ENCODE peak calls at places on chromosomes 13 and 19, in six cellular contexts. One of them, this sample, is unnamed.

GRCh38 chr19:31698352-31698751 is 349.1 kb upstream of the TSHZ3 start:
- DNase-seq in heart left ventricle: no peak
- DNase-seq in breast epithelium: no peak
- DNase-seq in aorta: no peak
- DNase-seq in ovary: no peak
- DNase-seq in left lung: no peak
- DNase-seq in this sample: no peak

GRCh38 chr13:113837554-113838355 is 26.1 kb downstream of the GAS6 start:
- DNase-seq in heart left ventricle: peak; percentile 95
- DNase-seq in breast epithelium: peak; percentile 96
- DNase-seq in aorta: peak; percentile 98
- DNase-seq in ovary: peak; percentile 96
- DNase-seq in left lung: peak; percentile 90
- DNase-seq in this sample: peak; percentile 89

GRCh38 chr19:38020331-38020730 is 113.3 kb downstream of the SIPA1L3 start:
- DNase-seq in heart left ventricle: no peak
- DNase-seq in breast epithelium: no peak
- DNase-seq in aorta: no peak
- DNase-seq in ovary: no peak
- DNase-seq in left lung: no peak
- DNase-seq in this sample: no peak

GRCh38 chr13:51869921-51870320 is 8.2 kb downstream of the CCDC70 start:
- DNase-seq in heart left ventricle: no peak
- DNase-seq in breast epithelium: no peak
- DNase-seq in aorta: no peak
- DNase-seq in ovary: no peak
- DNase-seq in left lung: no peak
- DNase-seq in this sample: no peak

GRCh38 chr13:38970380-38971051 is 20.1 kb downstream of the STOML3 start:
- DNase-seq in heart left ventricle: no peak
- DNase-seq in breast epithelium: no peak
- DNase-seq in aorta: no peak
- DNase-seq in ovary: no peak
- DNase-seq in left lung: no peak
- DNase-seq in this sample: no peak

GRCh38 chr19:46944918-46945628 is 74.6 kb upstream of the NPAS1 start:
- DNase-seq in heart left ventricle: peak; percentile 75
- DNase-seq in breast epithelium: peak; percentile 34
- DNase-seq in aorta: peak; percentile 89
- DNase-seq in ovary: peak; percentile 56
- DNase-seq in left lung: no peak
- DNase-seq in this sample: no peak

GRCh38 chr13:35210234-35210633 is 266.3 kb downstream of the MAB21L1 start:
- DNase-seq in heart left ventricle: no peak
- DNase-seq in breast epithelium: no peak
- DNase-seq in aorta: no peak
- DNase-seq in ovary: no peak
- DNase-seq in left lung: no peak
- DNase-seq in this sample: no peak

GRCh38 chr19:45766919-45767346 is 2.1 kb downstream of the SIX5 start:
- DNase-seq in heart left ventricle: peak; percentile 69
- DNase-seq in breast epithelium: no peak
- DNase-seq in aorta: peak; percentile 85
- DNase-seq in ovary: peak; percentile 73
- DNase-seq in left lung: peak; percentile 81
- DNase-seq in this sample: no peak

GRCh38 chr19:3302755-3303154 is 63.6 kb upstream of the NFIC start:
- DNase-seq in heart left ventricle: no peak
- DNase-seq in breast epithelium: no peak
- DNase-seq in aorta: no peak
- DNase-seq in ovary: no peak
- DNase-seq in left lung: no peak
- DNase-seq in this sample: no peak

GRCh38 chr19:5789886-5790572 is 934 bp downstream of the DUS3L start:
- DNase-seq in heart left ventricle: no peak
- DNase-seq in breast epithelium: peak; percentile 34
- DNase-seq in aorta: no peak
- DNase-seq in ovary: no peak
- DNase-seq in left lung: no peak
- DNase-seq in this sample: no peak

GRCh38 chr13:21328201-21328600 is 130.9 kb downstream of the ZDHHC20 start:
- DNase-seq in heart left ventricle: no peak
- DNase-seq in breast epithelium: no peak
- DNase-seq in aorta: no peak
- DNase-seq in ovary: no peak
- DNase-seq in left lung: no peak
- DNase-seq in this sample: no peak

GRCh38 chr13:41506312-41506711 is 49.0 kb downstream of the RGCC start:
- DNase-seq in heart left ventricle: no peak
- DNase-seq in breast epithelium: no peak
- DNase-seq in aorta: no peak
- DNase-seq in ovary: no peak
- DNase-seq in left lung: no peak
- DNase-seq in this sample: no peak

GRCh38 chr13:31719214-31719613 is 20.1 kb upstream of the RXFP2 start:
- DNase-seq in heart left ventricle: no peak
- DNase-seq in breast epithelium: no peak
- DNase-seq in aorta: no peak
- DNase-seq in ovary: no peak
- DNase-seq in left lung: no peak
- DNase-seq in this sample: no peak

GRCh38 chr19:42059196-42059595 is 10.8 kb downstream of the GRIK5 start:
- DNase-seq in heart left ventricle: no peak
- DNase-seq in breast epithelium: no peak
- DNase-seq in aorta: no peak
- DNase-seq in ovary: no peak
- DNase-seq in left lung: peak; percentile 29
- DNase-seq in this sample: no peak

GRCh38 chr13:35826626-35827254 is 304.4 kb downstream of the DCLK1 start:
- DNase-seq in heart left ventricle: no peak
- DNase-seq in breast epithelium: no peak
- DNase-seq in aorta: no peak
- DNase-seq in ovary: no peak
- DNase-seq in left lung: no peak
- DNase-seq in this sample: no peak

GRCh38 chr13:30373727-30374126 is 48.6 kb upstream of the UBE2L5 start:
- DNase-seq in heart left ventricle: no peak
- DNase-seq in breast epithelium: no peak
- DNase-seq in aorta: no peak
- DNase-seq in ovary: no peak
- DNase-seq in left lung: no peak
- DNase-seq in this sample: no peak

GRCh38 chr13:44575741-44576395 is at the start of gene TSC22D1:
- DNase-seq in heart left ventricle: peak; percentile 72
- DNase-seq in breast epithelium: no peak
- DNase-seq in aorta: peak; percentile 83
- DNase-seq in ovary: peak; percentile 43
- DNase-seq in left lung: peak; percentile 84
- DNase-seq in this sample: peak; percentile 55

GRCh38 chr13:27161980-27162379 is 9.6 kb downstream of the USP12 start:
- DNase-seq in heart left ventricle: no peak
- DNase-seq in breast epithelium: no peak
- DNase-seq in aorta: no peak
- DNase-seq in ovary: no peak
- DNase-seq in left lung: no peak
- DNase-seq in this sample: no peak

GRCh38 chr13:94188173-94188869 is 291.2 kb downstream of the DCT start:
- DNase-seq in heart left ventricle: no peak
- DNase-seq in breast epithelium: no peak
- DNase-seq in aorta: no peak
- DNase-seq in ovary: no peak
- DNase-seq in left lung: no peak
- DNase-seq in this sample: no peak

GRCh38 chr13:92578358-92578757 is 648.2 kb upstream of the GPC6 start:
- DNase-seq in heart left ventricle: no peak
- DNase-seq in breast epithelium: no peak
- DNase-seq in aorta: no peak
- DNase-seq in ovary: no peak
- DNase-seq in left lung: no peak
- DNase-seq in this sample: no peak

GRCh38 chr13:102951808-102952207 is 106.0 kb downstream of the ERCC5 start:
- DNase-seq in heart left ventricle: no peak
- DNase-seq in breast epithelium: no peak
- DNase-seq in aorta: no peak
- DNase-seq in ovary: no peak
- DNase-seq in left lung: no peak
- DNase-seq in this sample: no peak

GRCh38 chr13:93145199-93145598 is 81.4 kb upstream of the GPC6 start:
- DNase-seq in heart left ventricle: no peak
- DNase-seq in breast epithelium: no peak
- DNase-seq in aorta: no peak
- DNase-seq in ovary: no peak
- DNase-seq in left lung: no peak
- DNase-seq in this sample: no peak

GRCh38 chr13:26759156-26759906 is 1.3 kb downstream of the GPR12 start:
- DNase-seq in heart left ventricle: no peak
- DNase-seq in breast epithelium: no peak
- DNase-seq in aorta: no peak
- DNase-seq in ovary: no peak
- DNase-seq in left lung: no peak
- DNase-seq in this sample: no peak

GRCh38 chr19:7934766-7935165 is 8.7 kb downstream of the TIMM44 start:
- DNase-seq in heart left ventricle: no peak
- DNase-seq in breast epithelium: no peak
- DNase-seq in aorta: no peak
- DNase-seq in ovary: no peak
- DNase-seq in left lung: peak; percentile 57
- DNase-seq in this sample: no peak

GRCh38 chr13:43693639-43694038 is 93.1 kb downstream of the ENOX1 start:
- DNase-seq in heart left ventricle: no peak
- DNase-seq in breast epithelium: no peak
- DNase-seq in aorta: no peak
- DNase-seq in ovary: no peak
- DNase-seq in left lung: no peak
- DNase-seq in this sample: no peak

GRCh38 chr19:45790942-45791341 is 1.7 kb downstream of the DMWD start:
- DNase-seq in heart left ventricle: no peak
- DNase-seq in breast epithelium: no peak
- DNase-seq in aorta: no peak
- DNase-seq in ovary: no peak
- DNase-seq in left lung: no peak
- DNase-seq in this sample: no peak

GRCh38 chr13:38902551-38902950 is 88.1 kb downstream of the STOML3 start:
- DNase-seq in heart left ventricle: no peak
- DNase-seq in breast epithelium: no peak
- DNase-seq in aorta: no peak
- DNase-seq in ovary: no peak
- DNase-seq in left lung: no peak
- DNase-seq in this sample: no peak

GRCh38 chr19:52198678-52199077 is 8.8 kb downstream of the PPP2R1A start:
- DNase-seq in heart left ventricle: no peak
- DNase-seq in breast epithelium: no peak
- DNase-seq in aorta: no peak
- DNase-seq in ovary: no peak
- DNase-seq in left lung: no peak
- DNase-seq in this sample: no peak

DNA sequence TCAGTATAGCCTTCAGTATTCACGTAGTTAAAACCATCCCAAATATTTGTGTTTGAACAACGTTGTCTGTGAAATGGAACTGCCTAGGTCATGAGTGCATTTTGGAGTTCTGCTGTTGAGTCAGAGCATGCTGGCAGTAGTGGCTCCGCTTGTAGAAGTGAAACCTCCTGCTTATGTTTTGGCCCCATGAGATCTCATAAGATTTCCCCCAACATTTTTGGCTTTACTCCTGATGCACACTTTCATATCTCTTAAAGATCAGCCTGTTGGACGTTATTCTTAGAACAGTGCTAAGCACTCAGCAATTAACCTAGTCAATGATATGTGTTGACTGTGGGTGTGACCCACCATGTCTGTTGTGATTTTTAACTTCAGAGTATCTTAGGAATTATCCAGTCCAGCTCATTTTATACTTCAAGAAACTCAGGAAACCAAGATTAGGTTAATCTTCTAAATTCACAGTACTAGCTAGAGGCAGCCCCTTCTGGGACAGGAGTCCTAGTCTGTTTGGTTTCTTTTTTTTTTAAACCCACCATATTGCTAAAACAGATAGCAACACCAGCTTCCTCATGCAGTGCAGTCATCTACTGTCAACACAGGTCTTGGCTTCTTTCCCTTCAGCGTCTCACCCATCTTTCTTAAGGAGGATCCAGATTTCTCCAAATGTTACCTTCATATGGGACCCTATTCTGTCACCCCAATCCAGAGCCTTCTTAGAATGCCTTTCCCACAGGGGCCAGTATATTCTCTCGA is 26.2 kb downstream of the RAP2A start:
- DNase-seq in heart left ventricle: no peak
- DNase-seq in breast epithelium: no peak
- DNase-seq in aorta: no peak
- DNase-seq in ovary: no peak
- DNase-seq in left lung: no peak
- DNase-seq in this sample: no peak
- H3K27ac ChIP-seq in heart left ventricle: no peak overlapping the region
- H3K27ac ChIP-seq in breast epithelium: no peak overlapping the region
- H3K27ac ChIP-seq in aorta: no peak overlapping the region
- H3K27ac ChIP-seq in ovary: no peak overlapping the region
- H3K27ac ChIP-seq in left lung: no peak overlapping the region
- H3K27ac ChIP-seq in this sample: no peak overlapping the region

GRCh38 chr19:11324748-11325389 is 14.6 kb downstream of the RAB3D start:
- DNase-seq in heart left ventricle: no peak
- DNase-seq in breast epithelium: no peak
- DNase-seq in aorta: no peak
- DNase-seq in ovary: peak; percentile 37
- DNase-seq in left lung: peak; percentile 72
- DNase-seq in this sample: no peak
- H3K27ac ChIP-seq in heart left ventricle: peak overlapping the region; percentile 81
- H3K27ac ChIP-seq in breast epithelium: peak overlapping the region; percentile 85
- H3K27ac ChIP-seq in aorta: no peak overlapping the region
- H3K27ac ChIP-seq in ovary: peak overlapping the region; percentile 64
- H3K27ac ChIP-seq in left lung: peak overlapping the region; percentile 94
- H3K27ac ChIP-seq in this sample: peak overlapping the region; percentile 65

GRCh38 chr19:1410789-1411188 is 3.4 kb downstream of the DAZAP1 start:
- DNase-seq in heart left ventricle: no peak
- DNase-seq in breast epithelium: no peak
- DNase-seq in aorta: no peak
- DNase-seq in ovary: no peak
- DNase-seq in left lung: peak; percentile 69
- DNase-seq in this sample: no peak
- H3K27ac ChIP-seq in heart left ventricle: peak overlapping the region; percentile 64
- H3K27ac ChIP-seq in breast epithelium: peak overlapping the region; percentile 98
- H3K27ac ChIP-seq in aorta: no peak overlapping the region
- H3K27ac ChIP-seq in ovary: no peak overlapping the region
- H3K27ac ChIP-seq in left lung: peak overlapping the region; percentile 63
- H3K27ac ChIP-seq in this sample: peak overlapping the region; percentile 93

DNA sequence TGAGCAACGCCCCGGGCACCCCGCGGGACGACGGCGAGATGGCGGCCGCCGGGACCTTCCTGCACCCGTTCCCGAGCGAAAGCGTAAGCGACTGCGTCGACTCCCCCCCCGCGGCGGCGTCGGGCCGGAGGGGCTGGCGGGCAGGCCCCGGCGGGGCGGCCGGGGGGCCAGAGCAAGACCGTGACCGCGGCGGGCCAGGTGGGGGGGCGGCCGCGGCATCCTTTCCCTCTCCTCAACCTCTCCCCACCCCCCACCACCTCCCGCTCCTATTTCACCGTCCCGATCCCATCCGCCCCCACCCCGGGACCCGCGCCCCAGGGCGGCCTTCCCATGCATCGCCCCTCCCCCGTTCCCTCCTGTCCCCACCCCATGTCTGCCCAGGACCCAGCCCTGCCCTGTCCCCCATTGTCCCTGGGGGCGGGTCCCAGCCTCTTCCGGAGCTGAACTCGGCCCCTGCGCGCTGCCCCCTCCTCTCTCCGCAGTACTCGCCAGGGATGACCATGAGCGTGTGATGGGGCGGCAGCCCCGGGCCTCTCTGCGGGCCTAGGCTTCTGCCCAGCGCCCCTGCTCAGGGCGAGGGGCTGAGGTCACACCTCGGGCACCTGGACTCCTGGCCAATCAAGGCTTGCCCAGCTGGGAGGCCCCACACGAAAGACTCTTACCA is 4.1 kb downstream of the ISYNA1 start:
- DNase-seq in heart left ventricle: no peak
- DNase-seq in breast epithelium: no peak
- DNase-seq in aorta: no peak
- DNase-seq in ovary: peak; percentile 65
- DNase-seq in left lung: no peak
- DNase-seq in this sample: no peak
- H3K27ac ChIP-seq in heart left ventricle: peak overlapping the region; percentile 60
- H3K27ac ChIP-seq in breast epithelium: peak overlapping the region; percentile 86
- H3K27ac ChIP-seq in aorta: no peak overlapping the region
- H3K27ac ChIP-seq in ovary: peak overlapping the region; percentile 76
- H3K27ac ChIP-seq in left lung: no peak overlapping the region
- H3K27ac ChIP-seq in this sample: no peak overlapping the region